ENCODE peak calls at places on chromosomes 12 and 14, in four cellular contexts. One of them, this sample, is unnamed.

GRCh38 chr14:53692451-53693330 is 263.9 kb downstream of the BMP4 start:
- DNase-seq in GM04504: no peak
- DNase-seq in RWPE2: no peak
- DNase-seq in pancreas: no peak
- DNase-seq in this sample: no peak

GRCh38 chr14:36212987-36213386 is 36.5 kb upstream of the PTCSC3 start:
- DNase-seq in pancreas: no peak
- DNase-seq in RWPE2: no peak
- DNase-seq in GM04504: no peak
- DNase-seq in this sample: no peak

GRCh38 chr12:12983420-12984035 is 16.5 kb downstream of the HEBP1 start:
- DNase-seq in RWPE2: no peak
- DNase-seq in GM04504: no peak
- DNase-seq in pancreas: no peak
- DNase-seq in this sample: no peak

GRCh38 chr12:58452546-58452945 is 467.8 kb downstream of the LRIG3 start:
- DNase-seq in RWPE2: no peak
- DNase-seq in pancreas: no peak
- DNase-seq in GM04504: peak
- DNase-seq in this sample: no peak

GRCh38 chr12:27083861-27084271 is 1.5 kb upstream of the C12orf71 start:
- DNase-seq in pancreas: no peak
- DNase-seq in GM04504: peak
- DNase-seq in RWPE2: no peak
- DNase-seq in this sample: no peak

GRCh38 chr12:10235761-10236631 is 23.3 kb downstream of the GABARAPL1 start:
- DNase-seq in GM04504: no peak
- DNase-seq in pancreas: no peak
- DNase-seq in RWPE2: no peak
- DNase-seq in this sample: no peak

GRCh38 chr12:3250034-3250433 is 172.9 kb downstream of the TSPAN9 start:
- DNase-seq in pancreas: no peak
- DNase-seq in RWPE2: no peak
- DNase-seq in GM04504: no peak
- DNase-seq in this sample: no peak

GRCh38 chr12:82225871-82226270 is 132.3 kb downstream of the CCDC59 start:
- DNase-seq in GM04504: no peak
- DNase-seq in RWPE2: no peak
- DNase-seq in pancreas: no peak
- DNase-seq in this sample: no peak

GRCh38 chr14:105525861-105526780 is at the start of gene TMEM121:
- DNase-seq in RWPE2: peak
- DNase-seq in GM04504: no peak
- DNase-seq in pancreas: no peak
- DNase-seq in this sample: peak

GRCh38 chr12:52232233-52232915 is 669 bp upstream of the KRT7 start:
- DNase-seq in RWPE2: peak
- DNase-seq in GM04504: no peak
- DNase-seq in pancreas: no peak
- DNase-seq in this sample: peak

GRCh38 chr12:4626543-4626942 is 22.3 kb downstream of the AKAP3 start:
- DNase-seq in GM04504: no peak
- DNase-seq in RWPE2: no peak
- DNase-seq in pancreas: no peak
- DNase-seq in this sample: no peak

GRCh38 chr14:49858383-49858782 is 5.8 kb upstream of the NEMF start:
- DNase-seq in GM04504: no peak
- DNase-seq in RWPE2: no peak
- DNase-seq in pancreas: no peak
- DNase-seq in this sample: no peak

GRCh38 chr14:97185186-97185585 is 388.0 kb downstream of the VRK1 start:
- DNase-seq in RWPE2: no peak
- DNase-seq in pancreas: no peak
- DNase-seq in GM04504: no peak
- DNase-seq in this sample: no peak

GRCh38 chr14:88559852-88560251 is 3.0 kb upstream of the ZC3H14 start:
- DNase-seq in RWPE2: no peak
- DNase-seq in GM04504: peak
- DNase-seq in pancreas: no peak
- DNase-seq in this sample: no peak

GRCh38 chr14:96039633-96040311 is 610 bp downstream of the C14orf132 start:
- DNase-seq in GM04504: peak
- DNase-seq in RWPE2: no peak
- DNase-seq in pancreas: no peak
- DNase-seq in this sample: no peak

GRCh38 chr12:7175493-7175892 is 14.0 kb upstream of the PEX5 start:
- DNase-seq in RWPE2: no peak
- DNase-seq in GM04504: no peak
- DNase-seq in pancreas: no peak
- DNase-seq in this sample: no peak

GRCh38 chr12:14756331-14757143 is 46.7 kb downstream of the WBP11 start:
- DNase-seq in RWPE2: no peak
- DNase-seq in pancreas: no peak
- DNase-seq in GM04504: no peak
- DNase-seq in this sample: no peak

GRCh38 chr12:97404549-97404948 is 58.1 kb upstream of the RMST start:
- DNase-seq in GM04504: no peak
- DNase-seq in pancreas: peak
- DNase-seq in RWPE2: no peak
- DNase-seq in this sample: no peak

GRCh38 chr12:16454481-16454880 is 107.0 kb downstream of the MGST1 start:
- DNase-seq in RWPE2: no peak
- DNase-seq in pancreas: no peak
- DNase-seq in GM04504: no peak
- DNase-seq in this sample: no peak

GRCh38 chr12:92208613-92209121 is 63.0 kb upstream of the BTG1 start:
- DNase-seq in RWPE2: no peak
- DNase-seq in pancreas: no peak
- DNase-seq in GM04504: peak
- DNase-seq in this sample: no peak

GRCh38 chr14:50608302-50608851 is 48.4 kb downstream of the ATL1 start:
- DNase-seq in GM04504: no peak
- DNase-seq in RWPE2: no peak
- DNase-seq in pancreas: no peak
- DNase-seq in this sample: no peak

GRCh38 chr12:102050660-102051430 is 10.9 kb downstream of the WASHC3 start:
- DNase-seq in RWPE2: no peak
- DNase-seq in pancreas: no peak
- DNase-seq in GM04504: no peak
- DNase-seq in this sample: no peak

GRCh38 chr14:24219521-24219920 is 3.7 kb upstream of the MDP1 start:
- DNase-seq in GM04504: no peak
- DNase-seq in pancreas: no peak
- DNase-seq in RWPE2: no peak
- DNase-seq in this sample: no peak

GRCh38 chr12:4908694-4909396 is 860 bp upstream of the KCNA1 start:
- DNase-seq in GM04504: no peak
- DNase-seq in pancreas: no peak
- DNase-seq in RWPE2: no peak
- DNase-seq in this sample: no peak

GRCh38 chr12:12511895-12512674 is 50.6 kb downstream of the DUSP16 start:
- DNase-seq in pancreas: no peak
- DNase-seq in RWPE2: no peak
- DNase-seq in GM04504: no peak
- DNase-seq in this sample: no peak

GRCh38 chr12:132661972-132662371 is 25.2 kb downstream of the POLE start:
- DNase-seq in pancreas: no peak
- DNase-seq in GM04504: no peak
- DNase-seq in RWPE2: peak
- DNase-seq in this sample: peak

GRCh38 chr12:132229926-132230325 is 85.7 kb downstream of the NOC4L start:
- DNase-seq in GM04504: no peak
- DNase-seq in RWPE2: no peak
- DNase-seq in pancreas: no peak
- DNase-seq in this sample: peak

GRCh38 chr14:89368490-89369477 is 48.2 kb downstream of the FOXN3 start:
- DNase-seq in RWPE2: no peak
- DNase-seq in pancreas: no peak
- DNase-seq in GM04504: no peak
- DNase-seq in this sample: no peak

GRCh38 chr14:44847910-44848309 is 113.8 kb downstream of the KLHL28 start:
- DNase-seq in RWPE2: no peak
- DNase-seq in pancreas: no peak
- DNase-seq in GM04504: peak
- DNase-seq in this sample: no peak

GRCh38 chr12:101068402-101068801 is 141.6 kb downstream of the SLC5A8 start:
- DNase-seq in GM04504: no peak
- DNase-seq in RWPE2: no peak
- DNase-seq in pancreas: no peak
- DNase-seq in this sample: no peak

GRCh38 chr12:120941412-120941811 is 36.9 kb upstream of the HNF1A start:
- DNase-seq in pancreas: no peak
- DNase-seq in GM04504: no peak
- DNase-seq in RWPE2: no peak
- DNase-seq in this sample: no peak

GRCh38 chr12:31204995-31205582 is 120.9 kb downstream of the SINHCAF start:
- DNase-seq in RWPE2: no peak
- DNase-seq in GM04504: no peak
- DNase-seq in pancreas: no peak
- DNase-seq in this sample: no peak

GRCh38 chr14:36835145-36835544 is 173.5 kb downstream of the PAX9 start:
- DNase-seq in GM04504: no peak
- DNase-seq in pancreas: no peak
- DNase-seq in RWPE2: no peak
- DNase-seq in this sample: no peak

GRCh38 chr12:88127099-88127498 is 14.8 kb downstream of the CEP290 start:
- DNase-seq in RWPE2: no peak
- DNase-seq in pancreas: no peak
- DNase-seq in GM04504: no peak
- DNase-seq in this sample: peak

GRCh38 chr14:21911877-21912276 is 238.3 kb upstream of the OR4E1 start:
- DNase-seq in GM04504: no peak
- DNase-seq in RWPE2: no peak
- DNase-seq in pancreas: no peak
- DNase-seq in this sample: no peak

GRCh38 chr12:116313194-116313910 is 35.9 kb upstream of the MED13L start:
- DNase-seq in pancreas: no peak
- DNase-seq in RWPE2: no peak
- DNase-seq in GM04504: no peak
- DNase-seq in this sample: no peak

GRCh38 chr14:93926873-93927571 is at the start of gene FAM181A:
- DNase-seq in GM04504: no peak
- DNase-seq in RWPE2: no peak
- DNase-seq in pancreas: no peak
- DNase-seq in this sample: no peak

This sample was measured in chondrocyte.